ENCODE peak calls at places on chromosomes 2 and 18, in seven cellular contexts. One of them, this sample, is unnamed.

GRCh38 chr2:62938126-62938525 is 112.5 kb upstream of the OTX1 start:
- DNase-seq in Panc1: no peak
- DNase-seq in neuronal stem cell: no peak
- DNase-seq in lung: no peak
- DNase-seq in HCT116: no peak
- DNase-seq in aorta: no peak
- DNase-seq in uterus: no peak
- DNase-seq in this sample: no peak

GRCh38 chr2:153416071-153416470 is 62.5 kb downstream of the RPRM start:
- DNase-seq in neuronal stem cell: no peak
- DNase-seq in aorta: no peak
- DNase-seq in uterus: no peak
- DNase-seq in HCT116: no peak
- DNase-seq in lung: no peak
- DNase-seq in Panc1: no peak
- DNase-seq in this sample: no peak

GRCh38 chr2:36245632-36246031 is 109.9 kb upstream of the CRIM1 start:
- DNase-seq in aorta: no peak
- DNase-seq in lung: no peak
- DNase-seq in Panc1: no peak
- DNase-seq in neuronal stem cell: no peak
- DNase-seq in HCT116: no peak
- DNase-seq in uterus: no peak
- DNase-seq in this sample: no peak

GRCh38 chr18:71673498-71673897 is 870.6 kb downstream of the CBLN2 start:
- DNase-seq in HCT116: no peak
- DNase-seq in lung: no peak
- DNase-seq in uterus: no peak
- DNase-seq in neuronal stem cell: no peak
- DNase-seq in Panc1: no peak
- DNase-seq in aorta: no peak
- DNase-seq in this sample: no peak

GRCh38 chr2:218904176-218904575 is 23.5 kb downstream of the WNT10A start:
- DNase-seq in aorta: no peak
- DNase-seq in HCT116: no peak
- DNase-seq in neuronal stem cell: no peak
- DNase-seq in lung: no peak
- DNase-seq in uterus: no peak
- DNase-seq in Panc1: no peak
- DNase-seq in this sample: no peak

GRCh38 chr2:96197541-96198255 is 10.9 kb downstream of the STARD7 start:
- DNase-seq in uterus: no peak
- DNase-seq in HCT116: no peak
- DNase-seq in Panc1: no peak
- DNase-seq in lung: no peak
- DNase-seq in aorta: no peak
- DNase-seq in neuronal stem cell: no peak
- DNase-seq in this sample: no peak

GRCh38 chr2:104658149-104658839 is 195.6 kb upstream of the POU3F3 start:
- DNase-seq in HCT116: no peak
- DNase-seq in lung: no peak
- DNase-seq in aorta: peak; percentile 79
- DNase-seq in Panc1: no peak
- DNase-seq in neuronal stem cell: peak; percentile 26
- DNase-seq in uterus: no peak
- DNase-seq in this sample: no peak

GRCh38 chr2:19120941-19121750 is 237.3 kb downstream of the OSR1 start:
- DNase-seq in uterus: no peak
- DNase-seq in neuronal stem cell: no peak
- DNase-seq in HCT116: peak; percentile 63
- DNase-seq in Panc1: no peak
- DNase-seq in aorta: no peak
- DNase-seq in lung: no peak
- DNase-seq in this sample: no peak

GRCh38 chr2:101803128-101803527 is 105.6 kb downstream of the MAP4K4 start:
- DNase-seq in aorta: no peak
- DNase-seq in lung: no peak
- DNase-seq in Panc1: no peak
- DNase-seq in HCT116: no peak
- DNase-seq in neuronal stem cell: no peak
- DNase-seq in uterus: no peak
- DNase-seq in this sample: no peak
- H3K27ac ChIP-seq in aorta: no peak overlapping the region
- H3K27ac ChIP-seq in lung: no peak overlapping the region
- H3K27ac ChIP-seq in Panc1: no peak overlapping the region
- H3K27ac ChIP-seq in HCT116: no peak overlapping the region
- H3K27ac ChIP-seq in neuronal stem cell: no peak overlapping the region
- H3K27ac ChIP-seq in uterus: no peak overlapping the region
- H3K27ac ChIP-seq in this sample: no peak overlapping the region

GRCh38 chr2:127397568-127398238 is 9.9 kb upstream of the MAP3K2 start:
- DNase-seq in Panc1: no peak
- DNase-seq in aorta: no peak
- DNase-seq in uterus: no peak
- DNase-seq in HCT116: no peak
- DNase-seq in neuronal stem cell: no peak
- DNase-seq in lung: no peak
- DNase-seq in this sample: no peak
- H3K27ac ChIP-seq in Panc1: peak overlapping the region; percentile 70
- H3K27ac ChIP-seq in aorta: no peak overlapping the region
- H3K27ac ChIP-seq in uterus: no peak overlapping the region
- H3K27ac ChIP-seq in HCT116: no peak overlapping the region
- H3K27ac ChIP-seq in neuronal stem cell: no peak overlapping the region
- H3K27ac ChIP-seq in lung: no peak overlapping the region
- H3K27ac ChIP-seq in this sample: peak overlapping the region; percentile 26

DNA sequence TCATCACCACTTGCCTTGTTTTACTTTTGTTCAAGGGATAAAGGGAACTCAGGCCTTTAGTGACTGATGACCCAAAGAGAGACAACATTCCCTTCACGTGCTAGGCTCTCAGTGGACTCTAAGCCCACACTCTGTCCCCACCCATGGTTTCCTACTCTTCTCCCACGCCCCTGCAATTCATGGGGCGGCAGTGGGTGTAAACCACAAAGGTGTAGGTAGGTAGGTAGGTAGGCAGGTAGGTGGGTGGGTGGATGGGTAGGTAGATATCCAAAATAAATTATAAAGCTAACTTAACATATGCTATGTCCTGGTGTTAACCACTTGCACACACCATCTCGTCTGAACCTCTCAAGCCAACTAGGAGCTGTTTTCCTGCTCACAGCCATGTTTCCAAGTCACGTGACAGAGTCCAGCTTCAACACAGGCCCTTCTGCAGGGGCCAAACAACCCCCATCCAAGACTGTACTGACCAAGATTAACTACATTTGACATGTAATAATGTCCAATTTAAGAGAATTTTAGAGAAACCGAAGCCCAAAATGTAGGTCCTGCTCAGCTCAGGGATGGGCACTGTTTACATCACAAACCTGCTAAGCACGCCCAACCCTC is 33.7 kb downstream of the DNMT3A start:
- DNase-seq in neuronal stem cell: no peak
- DNase-seq in Panc1: no peak
- DNase-seq in HCT116: no peak
- DNase-seq in aorta: no peak
- DNase-seq in lung: no peak
- DNase-seq in uterus: no peak
- DNase-seq in this sample: no peak
- H3K27ac ChIP-seq in neuronal stem cell: no peak overlapping the region
- H3K27ac ChIP-seq in Panc1: no peak overlapping the region
- H3K27ac ChIP-seq in HCT116: no peak overlapping the region
- H3K27ac ChIP-seq in aorta: no peak overlapping the region
- H3K27ac ChIP-seq in lung: no peak overlapping the region
- H3K27ac ChIP-seq in uterus: no peak overlapping the region
- H3K27ac ChIP-seq in this sample: no peak overlapping the region

GRCh38 chr2:45643095-45643494 is 8.4 kb upstream of the PRKCE start:
- DNase-seq in neuronal stem cell: no peak
- DNase-seq in Panc1: no peak
- DNase-seq in aorta: no peak
- DNase-seq in HCT116: no peak
- DNase-seq in uterus: peak; percentile 21
- DNase-seq in lung: no peak
- DNase-seq in this sample: no peak
- H3K27ac ChIP-seq in neuronal stem cell: no peak overlapping the region
- H3K27ac ChIP-seq in Panc1: peak overlapping the region; percentile 75
- H3K27ac ChIP-seq in aorta: no peak overlapping the region
- H3K27ac ChIP-seq in HCT116: no peak overlapping the region
- H3K27ac ChIP-seq in uterus: no peak overlapping the region
- H3K27ac ChIP-seq in lung: no peak overlapping the region
- H3K27ac ChIP-seq in this sample: no peak overlapping the region

GRCh38 chr2:237494066-237494465 is 7.0 kb downstream of the MLPH start:
- DNase-seq in uterus: no peak
- DNase-seq in Panc1: no peak
- DNase-seq in lung: no peak
- DNase-seq in neuronal stem cell: no peak
- DNase-seq in aorta: peak; percentile 56
- DNase-seq in HCT116: no peak
- DNase-seq in this sample: no peak
- H3K27ac ChIP-seq in uterus: no peak overlapping the region
- H3K27ac ChIP-seq in Panc1: no peak overlapping the region
- H3K27ac ChIP-seq in lung: peak overlapping the region; percentile 20
- H3K27ac ChIP-seq in neuronal stem cell: no peak overlapping the region
- H3K27ac ChIP-seq in aorta: no peak overlapping the region
- H3K27ac ChIP-seq in HCT116: no peak overlapping the region
- H3K27ac ChIP-seq in this sample: no peak overlapping the region

DNA sequence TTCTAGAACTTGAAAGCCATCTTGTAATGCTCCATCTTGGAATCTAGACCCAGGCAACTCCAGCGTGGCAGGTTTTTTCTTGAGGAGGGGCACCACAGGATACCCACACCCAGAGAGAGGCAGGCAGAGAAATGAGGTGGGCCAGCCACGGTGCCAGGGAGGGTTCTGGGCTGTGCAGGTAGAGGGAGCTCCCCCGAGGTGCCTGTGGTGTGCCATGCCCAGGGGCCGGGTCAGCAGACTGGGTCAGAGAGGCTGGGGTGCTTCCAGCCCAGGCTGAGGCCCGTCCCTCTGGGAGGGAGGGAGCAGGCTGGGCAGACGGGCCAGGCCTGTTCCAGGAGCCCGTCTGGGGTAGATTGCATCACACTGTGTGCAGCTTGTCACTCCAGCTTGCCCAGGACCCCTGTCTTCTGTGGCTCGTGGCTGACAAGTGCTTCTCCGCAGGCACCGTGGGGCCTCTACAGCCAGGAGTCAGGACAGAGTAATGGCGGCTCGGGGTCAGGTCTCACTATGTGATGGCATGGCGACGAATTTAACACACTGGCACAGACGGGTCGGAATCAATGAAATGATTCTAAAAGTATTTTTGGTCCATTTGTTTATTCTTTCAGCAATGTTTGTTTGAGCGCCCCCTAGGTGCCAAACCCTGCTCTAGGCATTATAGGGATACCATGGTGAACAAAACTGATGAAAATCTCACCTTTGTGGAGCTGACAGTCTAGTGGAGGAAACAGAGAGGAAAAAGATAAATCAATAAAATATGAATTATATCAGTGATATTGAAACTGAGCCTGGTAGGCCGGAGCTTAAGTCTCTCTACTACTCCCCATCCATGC is 144.0 kb downstream of the ACOXL start:
- DNase-seq in Panc1: no peak
- DNase-seq in neuronal stem cell: no peak
- DNase-seq in uterus: no peak
- DNase-seq in HCT116: no peak
- DNase-seq in lung: peak; percentile 15
- DNase-seq in aorta: no peak
- DNase-seq in this sample: no peak
- H3K27ac ChIP-seq in Panc1: no peak overlapping the region
- H3K27ac ChIP-seq in neuronal stem cell: no peak overlapping the region
- H3K27ac ChIP-seq in uterus: no peak overlapping the region
- H3K27ac ChIP-seq in HCT116: no peak overlapping the region
- H3K27ac ChIP-seq in lung: no peak overlapping the region
- H3K27ac ChIP-seq in aorta: no peak overlapping the region
- H3K27ac ChIP-seq in this sample: no peak overlapping the region

DNA sequence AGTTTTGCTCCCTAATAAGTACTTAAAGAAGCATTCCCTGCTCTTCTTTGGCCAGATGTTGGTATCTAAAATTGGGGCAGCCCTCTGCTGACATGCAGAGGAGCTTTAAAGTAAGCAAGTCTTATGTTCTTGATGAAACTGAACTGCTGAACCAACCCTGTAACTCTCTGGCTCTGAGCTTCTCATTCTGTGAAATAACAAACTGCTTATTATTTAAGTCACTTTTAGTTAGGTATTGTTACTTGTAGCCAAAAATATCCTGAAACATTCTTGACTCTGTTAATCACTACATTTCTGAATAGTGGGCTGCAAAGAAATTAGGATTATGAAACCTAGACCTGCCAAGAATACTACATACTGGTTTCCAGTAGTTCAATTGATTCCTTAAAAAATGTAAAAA is 15.5 kb downstream of the PPP3R1 start:
- DNase-seq in neuronal stem cell: no peak
- DNase-seq in uterus: no peak
- DNase-seq in lung: no peak
- DNase-seq in HCT116: no peak
- DNase-seq in Panc1: no peak
- DNase-seq in aorta: no peak
- DNase-seq in this sample: no peak
- H3K27ac ChIP-seq in neuronal stem cell: no peak overlapping the region
- H3K27ac ChIP-seq in uterus: no peak overlapping the region
- H3K27ac ChIP-seq in lung: no peak overlapping the region
- H3K27ac ChIP-seq in HCT116: no peak overlapping the region
- H3K27ac ChIP-seq in Panc1: no peak overlapping the region
- H3K27ac ChIP-seq in aorta: no peak overlapping the region
- H3K27ac ChIP-seq in this sample: no peak overlapping the region

DNA sequence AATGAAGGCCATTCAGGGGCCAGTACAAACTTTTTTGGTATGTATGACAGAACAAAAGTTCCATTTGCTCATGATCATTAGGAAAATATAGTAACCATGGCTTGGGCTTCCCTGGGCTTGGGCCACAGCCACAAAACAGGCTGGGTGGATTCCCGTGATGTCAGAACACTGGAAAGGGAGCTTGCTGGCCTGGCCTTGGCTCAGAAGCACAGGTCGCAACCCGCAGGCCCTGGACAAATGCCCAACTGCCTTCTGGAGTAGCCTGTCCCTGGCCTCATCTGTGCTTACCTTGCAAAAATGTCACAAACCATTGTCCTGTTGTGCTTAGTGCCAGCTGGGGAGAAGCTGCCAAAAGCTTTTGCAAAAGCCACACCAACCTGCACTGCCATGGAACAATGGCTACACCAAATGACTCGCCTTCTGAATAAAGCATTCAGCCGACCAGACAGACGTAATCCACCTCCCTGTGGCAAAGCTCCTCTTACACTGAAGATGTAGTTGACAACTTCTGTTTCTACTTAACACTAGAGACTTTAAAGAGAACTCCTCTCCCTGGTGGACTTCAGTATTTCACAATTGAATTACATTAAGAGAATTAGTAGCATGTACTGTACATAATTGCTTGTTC is 125.5 kb downstream of the ANKRD44 start:
- DNase-seq in uterus: peak; percentile 62
- DNase-seq in Panc1: no peak
- DNase-seq in neuronal stem cell: peak; percentile 30
- DNase-seq in lung: peak; percentile 58
- DNase-seq in aorta: peak; percentile 92
- DNase-seq in HCT116: no peak
- DNase-seq in this sample: no peak
- H3K27ac ChIP-seq in uterus: no peak overlapping the region
- H3K27ac ChIP-seq in Panc1: no peak overlapping the region
- H3K27ac ChIP-seq in neuronal stem cell: no peak overlapping the region
- H3K27ac ChIP-seq in lung: peak overlapping the region; percentile 56
- H3K27ac ChIP-seq in aorta: peak overlapping the region; percentile 64
- H3K27ac ChIP-seq in HCT116: no peak overlapping the region
- H3K27ac ChIP-seq in this sample: no peak overlapping the region